ENCODE peak calls at places on chromosomes 13 and 19, in nine cellular contexts. One of them, this sample, is unnamed.
A peak's percentile ranks its signal among the peaks of the same experiment; 100 is the strongest.

GRCh38 chr13:49603318-49603717 is 18.0 kb upstream of the RCBTB1 start:
- DNase-seq in NCI-H2171 treated with DMSO at 0.1 percent for 48 hours: no peak
- DNase-seq in effector memory CD8-positive, alpha-beta T cell: no peak
- DNase-seq in SK-N-SH: no peak
- DNase-seq in AG04450: no peak
- DNase-seq in fibroblast of the conjunctiva: no peak
- DNase-seq in OCI-LY7: no peak
- DNase-seq in SW480: no peak
- DNase-seq in CD8-positive, alpha-beta memory T cell: no peak
- DNase-seq in this sample: no peak

GRCh38 chr13:34048652-34049051 is 230.7 kb downstream of the RFC3 start:
- DNase-seq in NCI-H2171 treated with DMSO at 0.1 percent for 48 hours: no peak
- DNase-seq in effector memory CD8-positive, alpha-beta T cell: no peak
- DNase-seq in SK-N-SH: no peak
- DNase-seq in AG04450: no peak
- DNase-seq in fibroblast of the conjunctiva: no peak
- DNase-seq in OCI-LY7: no peak
- DNase-seq in SW480: no peak
- DNase-seq in CD8-positive, alpha-beta memory T cell: no peak
- DNase-seq in this sample: no peak

GRCh38 chr19:4952945-4953344 is 16.0 kb upstream of the KDM4B start:
- DNase-seq in NCI-H2171 treated with DMSO at 0.1 percent for 48 hours: no peak
- DNase-seq in effector memory CD8-positive, alpha-beta T cell: no peak
- DNase-seq in SK-N-SH: no peak
- DNase-seq in AG04450: no peak
- DNase-seq in fibroblast of the conjunctiva: no peak
- DNase-seq in OCI-LY7: no peak
- DNase-seq in SW480: no peak
- DNase-seq in CD8-positive, alpha-beta memory T cell: no peak
- DNase-seq in this sample: no peak

GRCh38 chr19:34673590-34673989 is 3.4 kb downstream of the SCGB2B2 start:
- DNase-seq in NCI-H2171 treated with DMSO at 0.1 percent for 48 hours: no peak
- DNase-seq in effector memory CD8-positive, alpha-beta T cell: no peak
- DNase-seq in SK-N-SH: no peak
- DNase-seq in AG04450: no peak
- DNase-seq in fibroblast of the conjunctiva: no peak
- DNase-seq in OCI-LY7: no peak
- DNase-seq in SW480: no peak
- DNase-seq in CD8-positive, alpha-beta memory T cell: no peak
- DNase-seq in this sample: no peak

GRCh38 chr13:62453761-62454160 is 1038.1 kb upstream of the PCDH20 start:
- DNase-seq in NCI-H2171 treated with DMSO at 0.1 percent for 48 hours: no peak
- DNase-seq in effector memory CD8-positive, alpha-beta T cell: no peak
- DNase-seq in SK-N-SH: no peak
- DNase-seq in AG04450: no peak
- DNase-seq in fibroblast of the conjunctiva: no peak
- DNase-seq in OCI-LY7: no peak
- DNase-seq in SW480: no peak
- DNase-seq in CD8-positive, alpha-beta memory T cell: no peak
- DNase-seq in this sample: no peak

GRCh38 chr13:99636728-99637353 is 135.6 kb downstream of the TM9SF2 start:
- DNase-seq in NCI-H2171 treated with DMSO at 0.1 percent for 48 hours: no peak
- DNase-seq in effector memory CD8-positive, alpha-beta T cell: no peak
- DNase-seq in SK-N-SH: no peak
- DNase-seq in AG04450: no peak
- DNase-seq in fibroblast of the conjunctiva: no peak
- DNase-seq in OCI-LY7: peak; percentile 56
- DNase-seq in SW480: no peak
- DNase-seq in CD8-positive, alpha-beta memory T cell: no peak
- DNase-seq in this sample: no peak

GRCh38 chr13:36385471-36385870 is 39.3 kb upstream of the SPART start:
- DNase-seq in NCI-H2171 treated with DMSO at 0.1 percent for 48 hours: no peak
- DNase-seq in effector memory CD8-positive, alpha-beta T cell: no peak
- DNase-seq in SK-N-SH: no peak
- DNase-seq in AG04450: no peak
- DNase-seq in fibroblast of the conjunctiva: no peak
- DNase-seq in OCI-LY7: no peak
- DNase-seq in SW480: no peak
- DNase-seq in CD8-positive, alpha-beta memory T cell: no peak
- DNase-seq in this sample: no peak

GRCh38 chr13:52128714-52129700 is at the start of gene NEK5:
- DNase-seq in NCI-H2171 treated with DMSO at 0.1 percent for 48 hours: peak; percentile 48
- DNase-seq in effector memory CD8-positive, alpha-beta T cell: peak; percentile 38
- DNase-seq in SK-N-SH: peak; percentile 90
- DNase-seq in AG04450: no peak
- DNase-seq in fibroblast of the conjunctiva: peak; percentile 13
- DNase-seq in OCI-LY7: no peak
- DNase-seq in SW480: peak; percentile 68
- DNase-seq in CD8-positive, alpha-beta memory T cell: peak; percentile 24
- DNase-seq in this sample: peak; percentile 13

GRCh38 chr19:49442354-49442753 is 1.0 kb upstream of the SLC17A7 start:
- DNase-seq in NCI-H2171 treated with DMSO at 0.1 percent for 48 hours: peak; percentile 94
- DNase-seq in effector memory CD8-positive, alpha-beta T cell: no peak
- DNase-seq in SK-N-SH: no peak
- DNase-seq in AG04450: no peak
- DNase-seq in fibroblast of the conjunctiva: no peak
- DNase-seq in OCI-LY7: no peak
- DNase-seq in SW480: peak; percentile 65
- DNase-seq in CD8-positive, alpha-beta memory T cell: no peak
- DNase-seq in this sample: no peak

GRCh38 chr13:42561752-42562467 is 12.0 kb upstream of the TNFSF11 start:
- DNase-seq in NCI-H2171 treated with DMSO at 0.1 percent for 48 hours: no peak
- DNase-seq in effector memory CD8-positive, alpha-beta T cell: no peak
- DNase-seq in SK-N-SH: no peak
- DNase-seq in AG04450: no peak
- DNase-seq in fibroblast of the conjunctiva: no peak
- DNase-seq in OCI-LY7: no peak
- DNase-seq in SW480: no peak
- DNase-seq in CD8-positive, alpha-beta memory T cell: no peak
- DNase-seq in this sample: no peak

GRCh38 chr13:26325876-26326275 is 71.9 kb downstream of the CDK8 start:
- DNase-seq in NCI-H2171 treated with DMSO at 0.1 percent for 48 hours: no peak
- DNase-seq in effector memory CD8-positive, alpha-beta T cell: no peak
- DNase-seq in SK-N-SH: no peak
- DNase-seq in AG04450: no peak
- DNase-seq in fibroblast of the conjunctiva: no peak
- DNase-seq in OCI-LY7: no peak
- DNase-seq in SW480: no peak
- DNase-seq in CD8-positive, alpha-beta memory T cell: no peak
- DNase-seq in this sample: no peak

GRCh38 chr19:39498262-39499081 is at the start of gene DLL3:
- DNase-seq in NCI-H2171 treated with DMSO at 0.1 percent for 48 hours: peak; percentile 79
- DNase-seq in effector memory CD8-positive, alpha-beta T cell: no peak
- DNase-seq in SK-N-SH: peak; percentile 59
- DNase-seq in AG04450: no peak
- DNase-seq in fibroblast of the conjunctiva: no peak
- DNase-seq in OCI-LY7: peak; percentile 66
- DNase-seq in SW480: peak; percentile 77
- DNase-seq in CD8-positive, alpha-beta memory T cell: no peak
- DNase-seq in this sample: no peak

GRCh38 chr19:45584332-45585157 is at the start of gene OPA3:
- DNase-seq in NCI-H2171 treated with DMSO at 0.1 percent for 48 hours: peak; percentile 99
- DNase-seq in effector memory CD8-positive, alpha-beta T cell: peak; percentile 98
- DNase-seq in SK-N-SH: peak; percentile 95
- DNase-seq in AG04450: peak; percentile 100
- DNase-seq in fibroblast of the conjunctiva: peak; percentile 100
- DNase-seq in OCI-LY7: peak; percentile 100
- DNase-seq in SW480: peak; percentile 100
- DNase-seq in CD8-positive, alpha-beta memory T cell: peak; percentile 99
- DNase-seq in this sample: peak; percentile 99

GRCh38 chr19:42606660-42607351 is 12.1 kb upstream of the CEACAM8 start:
- DNase-seq in NCI-H2171 treated with DMSO at 0.1 percent for 48 hours: peak; percentile 27
- DNase-seq in effector memory CD8-positive, alpha-beta T cell: peak; percentile 32
- DNase-seq in SK-N-SH: peak; percentile 76
- DNase-seq in AG04450: no peak
- DNase-seq in fibroblast of the conjunctiva: peak; percentile 14
- DNase-seq in OCI-LY7: peak; percentile 56
- DNase-seq in SW480: peak; percentile 68
- DNase-seq in CD8-positive, alpha-beta memory T cell: peak; percentile 21
- DNase-seq in this sample: peak; percentile 9